ENCODE peak calls at places on chromosomes 11 and 22, in eight cellular contexts. P, J, R, V, T, I, B and F are unnamed samples.

GRCh38 chr11:94806436-94806835 is 38.3 kb downstream of the AMOTL1 start:
- DNase-seq in R (no peak), I (no peak), J (no peak), T (no peak), B (no peak), P (no peak), V (no peak), F (no peak)

GRCh38 chr11:72738199-72739141 is 13.7 kb downstream of the ARAP1 start:
- DNase-seq in J (no peak), R (peak; percentile 77), V (no peak), P (no peak), B (no peak), I (no peak), T (no peak), F (no peak)

GRCh38 chr11:84990141-84990540 is 637.0 kb downstream of the DLG2 start:
- DNase-seq in T (no peak), V (peak; percentile 39), P (no peak), I (no peak), R (no peak), B (no peak), J (no peak), F (no peak)

GRCh38 chr11:31798057-31799035 is 12.8 kb downstream of the PAX6 start:
- DNase-seq in V (peak; percentile 94), B (no peak), J (no peak), T (no peak), R (peak; percentile 95), I (no peak), P (no peak), F (no peak)

GRCh38 chr11:117691501-117691900 is 105.5 kb downstream of the DSCAML1 start:
- DNase-seq in B (no peak), V (no peak), T (no peak), J (no peak), I (no peak), R (no peak), P (no peak), F (no peak)

GRCh38 chr22:26743149-26743548 is 85.8 kb downstream of the MIAT start:
- DNase-seq in J (no peak), T (no peak), R (no peak), P (no peak), B (no peak), I (no peak), V (no peak), F (no peak)

GRCh38 chr11:134556186-134556585 is 144.1 kb upstream of the B3GAT1 start:
- DNase-seq in T (no peak), R (peak; percentile 21), I (no peak), V (no peak), P (no peak), J (no peak), B (no peak), F (no peak)

GRCh38 chr11:1740786-1741530 is 9.4 kb downstream of the IFITM10 start:
- DNase-seq in P (no peak), I (no peak), T (no peak), V (no peak), J (no peak), B (no peak), R (no peak), F (no peak)

GRCh38 chr22:29936186-29936585 is 53.2 kb downstream of the MTMR3 start:
- DNase-seq in T (no peak), J (no peak), B (no peak), P (peak; percentile 5), V (no peak), R (no peak), I (no peak), F (no peak)

GRCh38 chr11:65791719-65792213 is 4.9 kb downstream of the OVOL1 start:
- DNase-seq in J (no peak), V (no peak), I (peak; percentile 76), T (no peak), R (no peak), P (no peak), B (no peak), F (no peak)

GRCh38 chr11:106231591-106231990 is 154.1 kb downstream of the AASDHPPT start:
- DNase-seq in R (peak; percentile 45), T (no peak), P (no peak), V (peak; percentile 18), B (no peak), I (no peak), J (no peak), F (no peak)

GRCh38 chr11:57901278-57901677 is 122.4 kb upstream of the OR9Q1 start:
- DNase-seq in T (no peak), V (no peak), B (no peak), R (no peak), J (no peak), I (no peak), P (no peak), F (no peak)

GRCh38 chr11:57901756-57902155 is 121.9 kb upstream of the OR9Q1 start:
- DNase-seq in V (no peak), P (no peak), J (no peak), T (no peak), I (no peak), R (peak; percentile 73), B (no peak), F (no peak)

GRCh38 chr11:57903011-57903410 is 120.7 kb upstream of the OR9Q1 start:
- DNase-seq in B (no peak), I (no peak), J (no peak), R (no peak), T (no peak), V (no peak), P (no peak), F (no peak)

GRCh38 chr11:57899378-57899777 is 124.3 kb upstream of the OR9Q1 start:
- DNase-seq in P (no peak), T (no peak), V (no peak), B (no peak), J (no peak), R (no peak), I (no peak), F (no peak)

DNA sequence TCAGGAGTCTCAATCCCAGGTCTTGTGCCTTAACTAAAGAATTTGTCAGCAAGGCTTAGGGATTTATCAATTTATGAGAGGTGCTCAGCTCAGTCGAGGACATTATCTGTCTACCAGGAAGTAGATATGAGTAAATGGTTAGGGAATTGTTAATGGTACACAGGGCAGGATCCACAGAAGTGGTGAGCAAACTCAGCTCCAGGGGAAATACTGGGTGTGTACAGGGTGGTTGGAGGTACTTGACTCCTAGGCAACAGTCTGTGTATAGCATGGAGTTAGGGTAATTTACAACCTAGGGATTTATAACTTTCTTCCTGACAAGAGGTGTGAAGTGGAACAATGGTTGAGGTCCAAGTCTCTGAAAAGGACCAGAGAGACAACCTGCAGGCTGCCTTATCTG is 123.4 kb upstream of the OR9Q1 start:
- DNase-seq in T (no peak), P (peak; percentile 41), R (no peak), B (no peak), I (no peak), V (no peak), J (no peak), F (no peak)
- H3K4me3 ChIP-seq in T (no peak overlapping the region), P (no peak overlapping the region), R (no peak overlapping the region), B (no peak overlapping the region), I (no peak overlapping the region), V (no peak overlapping the region), J (no peak overlapping the region), F (no peak overlapping the region)

GRCh38 chr11:11621881-11622706 is at the start of gene GALNT18:
- DNase-seq in P (peak; percentile 94), J (peak; percentile 92), R (peak; percentile 96), I (peak; percentile 94), B (peak; percentile 74), V (peak; percentile 98), T (peak; percentile 74), F (peak; percentile 16)
- H3K27ac ChIP-seq in P (peak within 1 kb of the TSS; percentile 90), J (no peak within 1 kb of the TSS), R (no peak within 1 kb of the TSS), I (no peak within 1 kb of the TSS), B (peak within 1 kb of the TSS; percentile 1), V (no peak within 1 kb of the TSS), T (no peak within 1 kb of the TSS), F (no peak within 1 kb of the TSS)

DNA sequence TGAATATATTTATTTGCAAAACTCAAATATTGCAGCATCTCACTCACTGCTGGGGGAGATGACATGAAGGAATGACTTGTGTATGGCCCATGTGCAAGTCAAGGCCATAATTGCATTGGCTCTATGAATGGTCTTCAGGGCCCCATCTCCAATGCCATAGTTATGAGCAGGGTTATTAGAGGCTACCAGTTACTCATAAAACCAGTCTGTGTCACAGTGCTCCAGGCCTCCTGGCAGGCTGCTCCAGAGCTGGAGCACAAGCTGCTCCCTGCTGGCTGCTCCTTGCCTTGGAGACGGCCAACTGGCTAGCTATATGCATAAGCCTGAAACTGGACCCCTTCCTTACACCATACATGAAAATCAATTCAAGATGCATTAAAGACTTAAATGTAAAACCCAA is 145.7 kb downstream of the TRPC6 start:
- DNase-seq in I (no peak), T (no peak), R (no peak), B (no peak), P (no peak), V (no peak), J (no peak), F (no peak)
- H3K4me3 ChIP-seq in I (no peak overlapping the region), T (no peak overlapping the region), R (no peak overlapping the region), B (no peak overlapping the region), P (no peak overlapping the region), V (no peak overlapping the region), J (no peak overlapping the region), F (no peak overlapping the region)

GRCh38 chr22:38221407-38221806 is 19.6 kb downstream of the MAFF start:
- DNase-seq in V (no peak), B (no peak), I (no peak), J (no peak), R (no peak), T (no peak), P (no peak), F (no peak)

GRCh38 chr22:38223289-38223960 is 21.6 kb downstream of the MAFF start:
- DNase-seq in T (no peak), V (no peak), B (no peak), I (no peak), P (no peak), J (no peak), R (no peak), F (no peak)

GRCh38 chr22:38220653-38221386 is 19.0 kb downstream of the MAFF start:
- DNase-seq in P (no peak), J (no peak), R (no peak), I (no peak), T (no peak), B (no peak), V (no peak), F (no peak)

GRCh38 chr22:38222797-38223119 is 21.0 kb downstream of the MAFF start:
- DNase-seq in V (no peak), B (no peak), J (no peak), I (no peak), P (no peak), R (no peak), T (no peak), F (no peak)

DNA sequence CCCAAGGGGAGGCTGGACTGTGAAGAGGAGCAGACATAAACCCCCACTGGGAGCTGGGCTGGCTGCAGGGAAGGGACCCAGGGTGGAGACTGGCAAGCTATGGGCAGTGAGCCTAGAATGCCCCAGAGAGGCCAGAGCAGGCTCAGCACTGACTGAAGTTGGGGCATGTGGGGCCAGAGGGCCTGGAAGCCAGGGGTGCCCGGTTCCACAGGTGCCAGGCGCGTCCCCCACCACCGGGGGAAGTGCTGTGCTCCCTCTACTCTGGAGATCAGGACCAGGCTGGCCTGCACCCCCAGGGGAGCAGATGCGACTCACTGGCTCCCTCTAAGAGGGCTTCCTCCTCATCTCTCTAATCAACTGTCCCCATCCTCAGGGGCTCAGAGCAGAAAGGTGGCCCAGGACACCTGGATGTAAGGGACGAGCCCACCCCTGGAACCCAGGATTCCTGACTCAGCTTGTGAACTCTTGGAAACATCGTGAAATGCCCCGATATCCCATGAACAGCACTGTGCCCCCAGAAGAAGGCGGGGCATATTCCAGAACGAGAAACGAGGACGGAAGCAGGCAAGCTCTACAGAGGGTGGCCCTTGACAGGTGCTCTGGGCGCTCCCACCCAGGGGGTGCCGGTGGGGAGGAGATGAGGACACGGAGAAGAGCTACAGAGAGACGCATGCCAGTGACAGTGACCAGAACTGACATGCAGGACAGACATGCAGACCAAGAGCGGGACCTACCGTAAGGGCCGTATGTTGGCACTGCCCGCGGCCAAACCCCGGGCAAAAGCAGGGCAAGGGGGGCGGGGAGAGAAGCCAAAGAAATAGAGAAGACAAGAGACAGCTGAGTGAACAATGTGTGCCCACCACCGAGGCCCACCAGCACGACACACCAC is 20.4 kb downstream of the MAFF start:
- DNase-seq in R (peak; percentile 59), I (no peak), V (peak; percentile 16), J (no peak), P (no peak), T (no peak), B (no peak), F (no peak)
- H3K27ac ChIP-seq in R (no peak overlapping the region), I (no peak overlapping the region), V (no peak overlapping the region), J (no peak overlapping the region), P (peak overlapping the region; percentile 54), T (no peak overlapping the region), B (no peak overlapping the region), F (no peak overlapping the region)